ENCODE peak calls at places on chromosomes 4 and X, in eight cellular contexts. One of them, this sample, is unnamed.

GRCh38 chr4:59689149-59689548 is 1511.0 kb upstream of the ADGRL3 start:
- DNase-seq in mesothelial cell of epicardium: no peak
- DNase-seq in activated CD4-positive, alpha-beta T cell treated with anti-CD3 and anti-CD28 coated beads, Interleukin-2, amount 50 U/mL, for 1 hour: no peak
- DNase-seq in AG09309: no peak
- DNase-seq in lung: no peak
- DNase-seq in NCI-H2107: no peak
- DNase-seq in NCI-H146: no peak
- DNase-seq in Calu3: no peak
- DNase-seq in this sample: no peak

GRCh38 chr4:714087-714486 is 8.5 kb downstream of the PCGF3 start:
- DNase-seq in activated CD4-positive, alpha-beta T cell treated with anti-CD3 and anti-CD28 coated beads, Interleukin-2, amount 50 U/mL, for 1 hour: no peak
- DNase-seq in Calu3: no peak
- DNase-seq in NCI-H2107: no peak
- DNase-seq in mesothelial cell of epicardium: no peak
- DNase-seq in lung: no peak
- DNase-seq in AG09309: no peak
- DNase-seq in NCI-H146: no peak
- DNase-seq in this sample: no peak

GRCh38 chr4:71545168-71545567 is 206.3 kb downstream of the SLC4A4 start:
- DNase-seq in lung: no peak
- DNase-seq in activated CD4-positive, alpha-beta T cell treated with anti-CD3 and anti-CD28 coated beads, Interleukin-2, amount 50 U/mL, for 1 hour: no peak
- DNase-seq in AG09309: peak; percentile 85
- DNase-seq in mesothelial cell of epicardium: no peak
- DNase-seq in Calu3: no peak
- DNase-seq in NCI-H146: peak; percentile 14
- DNase-seq in NCI-H2107: no peak
- DNase-seq in this sample: no peak

GRCh38 chrX:29315931-29316330 is 728.7 kb downstream of the IL1RAPL1 start:
- DNase-seq in activated CD4-positive, alpha-beta T cell treated with anti-CD3 and anti-CD28 coated beads, Interleukin-2, amount 50 U/mL, for 1 hour: no peak
- DNase-seq in NCI-H146: no peak
- DNase-seq in lung: no peak
- DNase-seq in Calu3: no peak
- DNase-seq in AG09309: no peak
- DNase-seq in NCI-H2107: no peak
- DNase-seq in mesothelial cell of epicardium: no peak
- DNase-seq in this sample: no peak

GRCh38 chrX:68175569-68175968 is 257.7 kb downstream of the OPHN1 start:
- DNase-seq in AG09309: peak; percentile 17
- DNase-seq in activated CD4-positive, alpha-beta T cell treated with anti-CD3 and anti-CD28 coated beads, Interleukin-2, amount 50 U/mL, for 1 hour: no peak
- DNase-seq in NCI-H146: no peak
- DNase-seq in Calu3: no peak
- DNase-seq in lung: no peak
- DNase-seq in NCI-H2107: no peak
- DNase-seq in mesothelial cell of epicardium: no peak
- DNase-seq in this sample: no peak

GRCh38 chrX:100494570-100494969 is 84.5 kb upstream of the PCDH19 start:
- DNase-seq in NCI-H2107: no peak
- DNase-seq in lung: no peak
- DNase-seq in AG09309: no peak
- DNase-seq in mesothelial cell of epicardium: no peak
- DNase-seq in NCI-H146: no peak
- DNase-seq in activated CD4-positive, alpha-beta T cell treated with anti-CD3 and anti-CD28 coated beads, Interleukin-2, amount 50 U/mL, for 1 hour: no peak
- DNase-seq in Calu3: no peak
- DNase-seq in this sample: no peak

GRCh38 chr4:107044170-107044569 is 8.1 kb upstream of the DKK2 start:
- DNase-seq in Calu3: no peak
- DNase-seq in AG09309: no peak
- DNase-seq in NCI-H146: no peak
- DNase-seq in lung: no peak
- DNase-seq in NCI-H2107: no peak
- DNase-seq in activated CD4-positive, alpha-beta T cell treated with anti-CD3 and anti-CD28 coated beads, Interleukin-2, amount 50 U/mL, for 1 hour: no peak
- DNase-seq in mesothelial cell of epicardium: no peak
- DNase-seq in this sample: peak; percentile 10

GRCh38 chrX:74422576-74423288 is 1.4 kb downstream of the SLC16A2 start:
- DNase-seq in Calu3: peak; percentile 1
- DNase-seq in mesothelial cell of epicardium: peak; percentile 65
- DNase-seq in lung: peak; percentile 39
- DNase-seq in activated CD4-positive, alpha-beta T cell treated with anti-CD3 and anti-CD28 coated beads, Interleukin-2, amount 50 U/mL, for 1 hour: no peak
- DNase-seq in AG09309: peak; percentile 14
- DNase-seq in NCI-H146: no peak
- DNase-seq in NCI-H2107: no peak
- DNase-seq in this sample: no peak

This sample was measured in AML-193.